ENCODE peak calls at places on chromosomes 7 and 10, in seven cellular contexts. W, V, B, E, O, X and Y are unnamed samples.

GRCh38 chr10:9615179-9615578 is 1402.5 kb upstream of the CELF2 start:
- DNase-seq in W (no peak), V (peak; percentile 18), B (no peak), E (no peak), O (no peak), X (no peak), Y (no peak)

GRCh38 chr10:59872892-59873463 is 33.4 kb downstream of the CCDC6 start:
- DNase-seq in W (peak; percentile 98), V (peak; percentile 48), B (no peak), E (no peak), O (no peak), X (no peak), Y (no peak)

GRCh38 chr7:151694828-151695580 is 175.3 kb upstream of the RHEB start:
- DNase-seq in W (no peak), V (peak; percentile 50), B (no peak), E (no peak), O (no peak), X (peak; percentile 72), Y (no peak)

GRCh38 chr10:44925811-44926760 is 14.9 kb downstream of the TMEM72 start:
- DNase-seq in W (no peak), V (no peak), B (no peak), E (no peak), O (no peak), X (no peak), Y (no peak)

GRCh38 chr7:113085781-113086390 is 741 bp downstream of the GPR85 start:
- DNase-seq in W (peak; percentile 43), V (peak; percentile 54), B (peak; percentile 44), E (no peak), O (no peak), X (no peak), Y (no peak)

GRCh38 chr10:77965294-77965693 is 38.7 kb upstream of the DLG5 start:
- DNase-seq in W (peak; percentile 84), V (peak; percentile 87), B (no peak), E (no peak), O (no peak), X (no peak), Y (no peak)

GRCh38 chr7:139915864-139916716 is 87.0 kb downstream of the TBXAS1 start:
- DNase-seq in W (peak; percentile 99), V (peak; percentile 97), B (no peak), E (peak; percentile 58), O (peak; percentile 60), X (no peak), Y (peak; percentile 73)

GRCh38 chr7:101625076-101625914 is 3.8 kb downstream of the MYL10 start:
- DNase-seq in W (no peak), V (no peak), B (no peak), E (no peak), O (no peak), X (no peak), Y (no peak)